ENCODE peak calls at places on chromosomes 2 and 18, in five cellular contexts. G is T-helper 1 cell, E is stromal cell of bone marrow, T is posterior cingulate gyrus, D is Ammon's horn. R is an unnamed sample.
A peak's percentile ranks its signal among the peaks of the same experiment; 100 is the strongest.

GRCh38 chr2:109558076-109558882 is 55.5 kb downstream of the SEPTIN10 start:
- DNase-seq in G (no peak), E (peak; percentile 30), T (no peak), D (no peak), R (no peak)

GRCh38 chr2:148994341-148994740 is 44.2 kb upstream of the LYPD6B start:
- DNase-seq in G (no peak), E (no peak), T (no peak), D (no peak), R (no peak)

GRCh38 chr18:73614812-73615211 is 532.8 kb downstream of the FBXO15 start:
- DNase-seq in G (no peak), E (peak; percentile 25), T (no peak), D (no peak), R (no peak)

GRCh38 chr18:52077251-52077983 is 262.6 kb upstream of the DCC start:
- DNase-seq in G (no peak), E (no peak), T (no peak), D (no peak), R (no peak)

GRCh38 chr2:84924173-84925106 is 19.0 kb downstream of the TMSB10 start:
- DNase-seq in G (peak; percentile 46), E (peak; percentile 41), T (no peak), D (no peak), R (no peak)

GRCh38 chr2:95001117-95001551 is 24.4 kb upstream of the MAL start:
- DNase-seq in G (no peak), E (no peak), T (no peak), D (no peak), R (no peak)

GRCh38 chr2:37300578-37300977 is 24.1 kb downstream of the PRKD3 start:
- DNase-seq in G (no peak), E (no peak), T (no peak), D (no peak), R (no peak)

GRCh38 chr18:78975282-78975681 is 4.3 kb upstream of the SALL3 start:
- DNase-seq in G (no peak), E (no peak), T (no peak), D (no peak), R (no peak)

GRCh38 chr2:152585830-152586484 is 131.3 kb downstream of the PRPF40A start:
- DNase-seq in G (no peak), E (peak; percentile 96), T (no peak), D (peak; percentile 47), R (peak; percentile 71)

GRCh38 chr2:174120346-174120745 is 128.0 kb downstream of the OLA1 start:
- DNase-seq in G (no peak), E (peak; percentile 37), T (no peak), D (no peak), R (no peak)

GRCh38 chr2:107325983-107326786 is 440.2 kb upstream of the ST6GAL2 start:
- DNase-seq in G (no peak), E (peak; percentile 84), T (no peak), D (peak; percentile 62), R (no peak)

GRCh38 chr2:21047161-21048009 is 3.5 kb upstream of the APOB start:
- DNase-seq in G (no peak), E (no peak), T (no peak), D (no peak), R (no peak)

R was measured in Kasumi-1.